ENCODE peak calls at places on chromosome 15, in ten cellular contexts. T, M, Q, B, K, W, S, A, V and Z are unnamed samples.

GRCh38 chr15:82540984-82541431 is 751 bp upstream of the RPS17 start:
- DNase-seq in T (peak; percentile 29), M (peak; percentile 64), Q (no peak), B (no peak), K (no peak), W (no peak), S (no peak), A (no peak), V (peak; percentile 29), Z (no peak)

GRCh38 chr15:25251700-25252390 is 187.0 kb downstream of the UBE3A start:
- DNase-seq in T (no peak), M (peak; percentile 25), Q (no peak), B (no peak), K (no peak), W (peak; percentile 38), S (no peak), A (no peak), V (no peak), Z (no peak)

GRCh38 chr15:51620647-51621046 is 1.9 kb downstream of the DMXL2 start:
- DNase-seq in T (no peak), M (no peak), Q (no peak), B (no peak), K (no peak), W (no peak), S (no peak), A (no peak), V (no peak), Z (no peak)

GRCh38 chr15:36294359-36294758 is 285.1 kb upstream of the CDIN1 start:
- DNase-seq in T (no peak), M (no peak), Q (no peak), B (no peak), K (no peak), W (no peak), S (no peak), A (no peak), V (no peak), Z (no peak)

GRCh38 chr15:89399070-89399389 is 64.4 kb upstream of the POLG start:
- DNase-seq in T (no peak), M (no peak), Q (no peak), B (no peak), K (no peak), W (no peak), S (no peak), A (no peak), V (no peak), Z (no peak)

GRCh38 chr15:52407374-52407773 is 111.8 kb upstream of the MYO5C start:
- DNase-seq in T (no peak), M (no peak), Q (no peak), B (no peak), K (no peak), W (no peak), S (no peak), A (no peak), V (no peak), Z (no peak)

GRCh38 chr15:83930392-83930791 is 276.5 kb downstream of the ADAMTSL3 start:
- DNase-seq in T (no peak), M (no peak), Q (no peak), B (no peak), K (no peak), W (no peak), S (no peak), A (no peak), V (no peak), Z (no peak)

GRCh38 chr15:87369269-87369668 is 887.3 kb downstream of the NTRK3 start:
- DNase-seq in T (peak; percentile 88), M (no peak), Q (no peak), B (no peak), K (no peak), W (no peak), S (no peak), A (peak; percentile 83), V (peak; percentile 60), Z (no peak)

GRCh38 chr15:68578175-68578959 is 426 bp upstream of the CORO2B start:
- DNase-seq in T (peak; percentile 69), M (peak; percentile 90), Q (no peak), B (peak; percentile 66), K (peak; percentile 74), W (peak; percentile 66), S (no peak), A (peak; percentile 77), V (peak; percentile 86), Z (peak; percentile 87)

GRCh38 chr15:95085056-95085455 is 853.7 kb downstream of the MCTP2 start:
- DNase-seq in T (no peak), M (no peak), Q (no peak), B (no peak), K (no peak), W (no peak), S (no peak), A (no peak), V (peak; percentile 2), Z (no peak)

GRCh38 chr15:95087253-95087609 is 855.9 kb downstream of the MCTP2 start:
- DNase-seq in T (no peak), M (no peak), Q (no peak), B (no peak), K (no peak), W (no peak), S (no peak), A (peak; percentile 3), V (peak; percentile 35), Z (no peak)

DNA sequence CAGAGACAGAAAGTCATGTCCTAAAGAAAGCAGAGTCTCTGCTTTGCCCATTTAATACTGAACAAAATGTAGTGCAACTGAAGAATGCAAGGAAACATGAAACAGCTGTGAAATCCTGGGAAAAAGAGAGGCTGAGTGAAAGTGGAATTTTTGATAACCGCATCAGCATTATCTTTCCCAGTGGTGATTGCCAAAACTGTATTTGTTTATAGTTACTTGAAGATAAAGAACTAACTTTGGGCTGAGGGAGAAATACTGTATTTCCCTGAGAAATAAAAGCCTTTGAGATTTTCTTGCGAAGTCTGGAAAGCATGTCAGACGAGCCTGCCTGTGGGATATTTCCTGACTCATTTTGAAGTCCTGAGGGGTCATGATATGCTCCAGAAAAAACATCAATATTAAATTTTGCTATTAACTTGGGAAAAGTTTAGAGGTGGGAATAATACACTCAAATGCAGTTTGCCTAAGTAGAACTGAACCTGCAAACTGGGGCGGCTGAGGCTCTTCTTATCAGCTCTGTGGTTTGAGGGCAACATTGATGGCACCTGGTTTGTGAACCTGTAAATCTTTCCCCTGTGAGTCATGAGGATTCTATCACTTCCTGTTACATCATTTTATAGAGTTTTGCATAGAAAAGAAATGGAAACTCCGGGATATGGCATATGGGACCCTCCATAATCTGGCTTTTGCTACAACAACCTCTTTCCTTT is 855.3 kb downstream of the MCTP2 start:
- DNase-seq in T (peak; percentile 70), M (no peak), Q (no peak), B (no peak), K (peak; percentile 10), W (no peak), S (no peak), A (peak; percentile 45), V (peak; percentile 64), Z (no peak)
- H3K4me3 ChIP-seq in T (no peak overlapping the region), M (no peak overlapping the region), Q (no peak overlapping the region), B (no peak overlapping the region), K (no peak overlapping the region), W (no peak overlapping the region), S (no peak overlapping the region), A (no peak overlapping the region), V (peak overlapping the region; percentile 42), Z (no peak overlapping the region)

GRCh38 chr15:76996526-76997401 is 1.8 kb downstream of the PSTPIP1 start:
- DNase-seq in T (peak; percentile 57), M (peak; percentile 64), Q (no peak), B (peak; percentile 51), K (no peak), W (peak; percentile 39), S (no peak), A (peak; percentile 57), V (no peak), Z (peak; percentile 86)
- H3K4me3 ChIP-seq in T (no peak overlapping the region), M (no peak overlapping the region), Q (peak overlapping the region; percentile 29), B (peak overlapping the region; percentile 34), K (no peak overlapping the region), W (peak overlapping the region; percentile 47), S (no peak overlapping the region), A (no peak overlapping the region), V (no peak overlapping the region), Z (no peak overlapping the region)

GRCh38 chr15:74135041-74135565 is 4.7 kb downstream of the ISLR2 start:
- DNase-seq in T (no peak), M (no peak), Q (no peak), B (no peak), K (no peak), W (no peak), S (no peak), A (no peak), V (no peak), Z (peak; percentile 55)

GRCh38 chr15:74134387-74135027 is 4.1 kb downstream of the ISLR2 start:
- DNase-seq in T (no peak), M (no peak), Q (peak; percentile 75), B (peak; percentile 51), K (no peak), W (peak; percentile 58), S (no peak), A (no peak), V (no peak), Z (peak; percentile 81)

GRCh38 chr15:74137544-74137920 is 7.1 kb downstream of the ISLR2 start:
- DNase-seq in T (no peak), M (no peak), Q (no peak), B (no peak), K (no peak), W (no peak), S (no peak), A (no peak), V (no peak), Z (no peak)

GRCh38 chr15:74138642-74139041 is 8.3 kb downstream of the ISLR2 start:
- DNase-seq in T (no peak), M (no peak), Q (peak; percentile 80), B (no peak), K (no peak), W (no peak), S (no peak), A (no peak), V (no peak), Z (no peak)

DNA sequence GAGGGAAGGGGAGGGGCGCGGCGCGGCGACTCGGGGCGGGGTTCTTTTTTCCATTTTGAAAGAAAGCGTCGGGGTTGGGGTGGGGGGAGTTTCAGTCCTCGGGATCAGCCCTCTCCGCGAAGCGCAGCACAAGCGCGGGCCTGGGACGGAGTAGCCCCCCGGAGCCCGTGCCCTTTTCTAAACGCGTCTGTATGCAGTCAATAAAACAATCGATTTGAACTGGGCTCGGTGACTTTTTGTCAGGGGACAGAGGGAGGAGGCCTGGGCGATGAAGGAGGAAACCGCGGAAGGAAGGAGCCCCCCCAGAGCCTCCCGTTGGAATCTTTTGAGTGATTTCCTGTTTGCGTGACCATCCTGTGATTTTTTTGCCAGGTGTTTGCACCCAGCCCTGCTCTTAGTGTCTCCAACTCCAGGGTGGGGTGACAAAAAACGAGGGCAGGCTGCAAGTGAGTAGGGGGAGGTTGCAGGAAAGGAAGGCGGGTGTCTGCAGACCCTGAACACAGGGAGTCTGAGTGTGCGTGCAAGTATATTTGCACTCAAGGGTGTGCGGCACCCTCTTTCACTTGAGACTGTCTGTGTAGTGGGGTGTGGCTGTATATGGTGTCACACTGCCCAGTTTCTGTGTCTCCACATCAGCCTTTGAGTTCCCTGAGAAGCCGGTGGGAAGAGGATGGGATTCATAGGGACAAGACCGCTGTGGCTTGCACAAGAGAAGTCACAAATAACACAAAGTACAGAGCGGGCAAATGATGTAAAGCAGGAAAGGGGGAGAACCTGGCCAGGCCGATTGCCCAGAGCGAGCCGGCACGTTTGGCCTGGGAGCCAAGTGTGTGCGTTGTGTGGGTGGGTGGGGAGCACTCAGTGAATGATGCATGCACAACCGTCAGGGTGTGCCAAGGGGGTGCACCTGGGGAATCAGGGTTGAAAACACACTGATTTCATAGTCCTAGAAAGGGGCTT is 6.5 kb downstream of the ISLR2 start:
- DNase-seq in T (peak; percentile 59), M (no peak), Q (peak; percentile 84), B (no peak), K (peak; percentile 58), W (no peak), S (no peak), A (peak; percentile 59), V (no peak), Z (peak; percentile 55)
- H3K4me3 ChIP-seq in T (peak overlapping the region; percentile 34), M (peak overlapping the region; percentile 43), Q (peak overlapping the region; percentile 45), B (peak overlapping the region; percentile 59), K (peak overlapping the region; percentile 35), W (peak overlapping the region; percentile 47), S (no peak overlapping the region), A (peak overlapping the region; percentile 28), V (peak overlapping the region; percentile 69), Z (peak overlapping the region; percentile 64)

GRCh38 chr15:45373961-45374360 is 4.4 kb downstream of the GATM start:
- DNase-seq in T (no peak), M (no peak), Q (no peak), B (no peak), K (no peak), W (no peak), S (no peak), A (no peak), V (no peak), Z (no peak)
- H3K4me3 ChIP-seq in T (no peak overlapping the region), M (no peak overlapping the region), Q (no peak overlapping the region), B (no peak overlapping the region), K (no peak overlapping the region), W (no peak overlapping the region), S (no peak overlapping the region), A (no peak overlapping the region), V (no peak overlapping the region), Z (no peak overlapping the region)